ENCODE peak calls at places on chromosomes 16 and 17, in four cellular contexts. G is endodermal cell; Z is adrenal gland; U is CD8-positive, alpha-beta T cell. B is an unnamed sample. For H3K36me3, the result is how much of the 10 kb centered on the place peaks cover.

GRCh38 chr17:47698749-47699535 is 5.0 kb downstream of the TBKBP1 start:
- DNase-seq in Z (peak), G (peak), U (peak), B (peak)

GRCh38 chr16:82368041-82368440 is 198.0 kb upstream of the MPHOSPH6 start:
- DNase-seq in Z (peak), G (peak), U (no peak), B (peak)

GRCh38 chr17:3710951-3711383 is 12.7 kb upstream of the HASPIN start:
- DNase-seq in Z (no peak), U (peak), G (no peak), B (no peak)

GRCh38 chr16:81873843-81874752 is 95.0 kb downstream of the PLCG2 start:
- DNase-seq in Z (peak), U (peak), G (peak), B (peak)

GRCh38 chr17:58153046-58153445 is 4.9 kb downstream of the OR4D1 start:
- DNase-seq in Z (no peak), G (no peak), U (peak), B (no peak)

GRCh38 chr17:61414141-61414935 is 14.7 kb downstream of the TBX2 start:
- DNase-seq in U (no peak), G (peak), Z (peak), B (peak)

GRCh38 chr17:31371511-31372097 is 19.9 kb upstream of the RAB11FIP4 start:
- DNase-seq in Z (no peak), G (no peak), U (no peak), B (no peak)

GRCh38 chr16:15434425-15435215 is at the start of gene BMERB1:
- DNase-seq in U (peak), G (peak), Z (peak), B (peak)

GRCh38 chr17:59815965-59816364 is 76.8 kb downstream of the TUBD1 start:
- DNase-seq in Z (no peak), U (no peak), G (no peak), B (no peak)

GRCh38 chr16:84885024-84885910 is 65.5 kb downstream of the CRISPLD2 start:
- DNase-seq in U (no peak), Z (no peak), G (peak), B (peak)
- H3K36me3 ChIP-seq in U (under half), Z (under half), G (under half), B (under half)

GRCh38 chr17:54749157-54749556 is 151.5 kb upstream of the TOM1L1 start:
- DNase-seq in Z (no peak), U (no peak), G (peak), B (peak)

GRCh38 chr17:54745862-54746261 is 154.8 kb upstream of the TOM1L1 start:
- DNase-seq in U (no peak), G (no peak), Z (no peak), B (no peak)

GRCh38 chr17:54745239-54745638 is 155.4 kb upstream of the TOM1L1 start:
- DNase-seq in U (no peak), Z (no peak), G (no peak), B (no peak)

GRCh38 chr17:54744750-54745149 is 155.9 kb upstream of the TOM1L1 start:
- DNase-seq in Z (no peak), G (no peak), U (no peak), B (no peak)
- H3K36me3 ChIP-seq in Z (under half), G (under half), U (under half), B (under half)

GRCh38 chr16:89556750-89557149 is 3.7 kb upstream of the RPL13 start:
- DNase-seq in U (no peak), G (no peak), Z (no peak), B (no peak)
- H3K36me3 ChIP-seq in U (under half), G (half or more), Z (under half), B (under half)

DNA sequence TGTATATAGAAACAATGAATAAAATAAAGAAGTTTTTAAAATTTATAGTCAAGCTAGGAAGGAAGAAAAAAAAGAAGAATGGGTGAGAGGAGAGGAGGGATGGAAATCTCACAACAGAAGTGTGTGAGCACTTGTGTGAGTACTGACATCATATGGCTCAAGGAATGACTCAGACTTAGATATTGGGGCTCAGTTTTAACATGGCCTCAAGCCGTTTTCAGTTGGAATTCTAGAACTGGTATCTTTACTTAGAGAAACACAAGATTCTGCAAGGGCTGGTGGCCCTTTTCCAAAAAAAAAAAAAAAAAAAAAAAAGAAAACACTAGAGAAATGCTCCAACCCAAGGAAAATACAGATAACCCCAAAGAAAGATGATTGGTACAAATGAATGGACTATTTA is 55.1 kb downstream of the STXBP4 start:
- DNase-seq in U (no peak), G (no peak), Z (no peak), B (no peak)
- H3K36me3 ChIP-seq in U (under half), G (under half), Z (under half), B (under half)